ENCODE peak calls at places on chromosome 17, in seven cellular contexts. Q is ecto neural progenitor cell; X is stimulated activated CD4-positive, alpha-beta T cell treated with anti-CD3 and anti-CD28 coated beads, TNF-alpha, amount 100 ng/mL, for 1 hour; I is activated CD8-positive, alpha-beta T cell treated with anti-CD3 and anti-CD28 coated beads for 36 hours; F is A549; H is tibial artery; L is HTR-8/SVneo. G is an unnamed sample.

GRCh38 chr17:83144421-83145357 is 65.3 kb downstream of the METRNL start:
- DNase-seq in Q (no peak), X (no peak), I (no peak), F (no peak), H (peak; percentile 79), L (no peak), G (peak; percentile 82)

GRCh38 chr17:40071720-40072480 is 9.1 kb downstream of the THRA start:
- DNase-seq in Q (no peak), X (no peak), I (no peak), F (peak; percentile 91), H (peak; percentile 98), L (no peak), G (no peak)

GRCh38 chr17:78826836-78827509 is 13.6 kb downstream of the USP36 start:
- DNase-seq in Q (no peak), X (no peak), I (no peak), F (no peak), H (no peak), L (no peak), G (no peak)

GRCh38 chr17:43564080-43564594 is 18.0 kb upstream of the ETV4 start:
- DNase-seq in Q (no peak), X (no peak), I (no peak), F (no peak), H (no peak), L (no peak), G (no peak)

GRCh38 chr17:77864234-77865108 is 94.0 kb upstream of the TNRC6C start:
- DNase-seq in Q (no peak), X (no peak), I (no peak), F (no peak), H (peak; percentile 60), L (no peak), G (no peak)

GRCh38 chr17:50605434-50605833 is 29.2 kb upstream of the ABCC3 start:
- DNase-seq in Q (no peak), X (no peak), I (no peak), F (no peak), H (no peak), L (no peak), G (no peak)

GRCh38 chr17:16516594-16517018 is 24.6 kb upstream of the LRRC75A start:
- DNase-seq in Q (peak; percentile 63), X (no peak), I (no peak), F (peak; percentile 47), H (peak; percentile 63), L (peak; percentile 95), G (no peak)

GRCh38 chr17:42167807-42168206 is 13.0 kb upstream of the RAB5C start:
- DNase-seq in Q (no peak), X (no peak), I (no peak), F (no peak), H (no peak), L (no peak), G (no peak)

GRCh38 chr17:79933863-79934652 is 94.8 kb upstream of the CBX4 start:
- DNase-seq in Q (no peak), X (no peak), I (peak; percentile 57), F (peak; percentile 58), H (no peak), L (peak; percentile 32), G (no peak)

GRCh38 chr17:17535957-17536356 is 39.8 kb upstream of the RASD1 start:
- DNase-seq in Q (no peak), X (no peak), I (no peak), F (peak; percentile 81), H (peak; percentile 96), L (no peak), G (no peak)

GRCh38 chr17:82391496-82392066 is 20.0 kb downstream of the UTS2R start:
- DNase-seq in Q (no peak), X (no peak), I (no peak), F (no peak), H (no peak), L (no peak), G (no peak)

GRCh38 chr17:59651346-59651745 is 31.7 kb downstream of the CLTC start:
- DNase-seq in Q (no peak), X (no peak), I (no peak), F (no peak), H (no peak), L (no peak), G (no peak)

GRCh38 chr17:19263621-19264010 is 26.4 kb downstream of the EPN2 start:
- DNase-seq in Q (no peak), X (no peak), I (no peak), F (no peak), H (peak; percentile 92), L (no peak), G (no peak)

GRCh38 chr17:58648236-58648635 is 43.6 kb downstream of the TEX14 start:
- DNase-seq in Q (no peak), X (no peak), I (no peak), F (no peak), H (no peak), L (no peak), G (no peak)

GRCh38 chr17:7281953-7282751 is 634 bp downstream of the SLC2A4 start:
- DNase-seq in Q (no peak), X (no peak), I (no peak), F (no peak), H (peak; percentile 86), L (no peak), G (no peak)

GRCh38 chr17:31699281-31699680 is 159.8 kb downstream of the COPRS start:
- DNase-seq in Q (no peak), X (no peak), I (no peak), F (no peak), H (no peak), L (no peak), G (no peak)

GRCh38 chr17:81294512-81295030 is 536 bp downstream of the SLC38A10 start:
- DNase-seq in Q (no peak), X (no peak), I (peak; percentile 21), F (no peak), H (no peak), L (no peak), G (no peak)

GRCh38 chr17:80198144-80198661 is 21.9 kb downstream of the SGSH start:
- DNase-seq in Q (no peak), X (no peak), I (no peak), F (no peak), H (no peak), L (no peak), G (no peak)

GRCh38 chr17:22704674-22705073 is 1012.4 kb downstream of the KCNJ18 start:
- DNase-seq in Q (no peak), X (no peak), I (no peak), F (peak; percentile 40), H (no peak), L (no peak), G (no peak)

GRCh38 chr17:19003966-19004600 is 481 bp downstream of the FAM83G start:
- DNase-seq in Q (peak; percentile 85), X (peak; percentile 29), I (peak; percentile 49), F (peak; percentile 58), H (no peak), L (peak; percentile 78), G (no peak)

GRCh38 chr17:18025596-18026407 is 13.2 kb downstream of the ATPAF2 start:
- DNase-seq in Q (no peak), X (no peak), I (peak; percentile 67), F (no peak), H (peak; percentile 17), L (no peak), G (no peak)

GRCh38 chr17:15485045-15485444 is 17.6 kb upstream of the CDRT4 start:
- DNase-seq in Q (no peak), X (no peak), I (no peak), F (no peak), H (no peak), L (no peak), G (no peak)

GRCh38 chr17:80270836-80271235 is 10.2 kb downstream of the RNF213 start:
- DNase-seq in Q (peak; percentile 85), X (no peak), I (peak; percentile 61), F (peak; percentile 59), H (no peak), L (peak; percentile 56), G (no peak)

GRCh38 chr17:56653877-56654276 is 60.4 kb downstream of the NOG start:
- DNase-seq in Q (peak; percentile 74), X (peak; percentile 36), I (peak; percentile 86), F (peak; percentile 72), H (no peak), L (peak; percentile 75), G (no peak)

GRCh38 chr17:63437287-63438091 is 8.6 kb downstream of the CYB561 start:
- DNase-seq in Q (no peak), X (no peak), I (no peak), F (no peak), H (no peak), L (no peak), G (no peak)

GRCh38 chr17:41301916-41302901 is at the start of gene KRTAP29-1:
- DNase-seq in Q (no peak), X (no peak), I (no peak), F (no peak), H (no peak), L (no peak), G (no peak)

GRCh38 chr17:50051606-50052005 is 4.3 kb upstream of the ITGA3 start:
- DNase-seq in Q (no peak), X (no peak), I (peak; percentile 8), F (no peak), H (no peak), L (no peak), G (no peak)

GRCh38 chr17:17119533-17119932 is 77.3 kb downstream of the MPRIP start:
- DNase-seq in Q (no peak), X (peak; percentile 22), I (peak; percentile 84), F (peak; percentile 34), H (no peak), L (no peak), G (no peak)

GRCh38 chr17:61770752-61771533 is 92.4 kb downstream of the BRIP1 start:
- DNase-seq in Q (no peak), X (no peak), I (no peak), F (no peak), H (no peak), L (no peak), G (no peak)

GRCh38 chr17:75619506-75620431 is 13.5 kb upstream of the SMIM5 start:
- DNase-seq in Q (peak; percentile 89), X (no peak), I (peak; percentile 25), F (peak; percentile 70), H (no peak), L (peak; percentile 61), G (no peak)

GRCh38 chr17:76147211-76148014 is 6.4 kb upstream of the FOXJ1 start:
- DNase-seq in Q (no peak), X (no peak), I (no peak), F (no peak), H (no peak), L (peak; percentile 59), G (no peak)